ENCODE peak calls at places on chromosomes 2 and 18, in five cellular contexts. One of them, this sample, is unnamed.

GRCh38 chr2:168740360-168740759 is 62.1 kb upstream of the NOSTRIN start:
- DNase-seq in fibroblast of mammary gland: no peak
- DNase-seq in mucosa of descending colon: no peak
- DNase-seq in fibroblast of pulmonary artery: no peak
- DNase-seq in A549: no peak
- DNase-seq in this sample: no peak

GRCh38 chr18:70044626-70045025 is 97.0 kb upstream of the CD226 start:
- DNase-seq in A549: peak
- DNase-seq in mucosa of descending colon: no peak
- DNase-seq in fibroblast of mammary gland: peak
- DNase-seq in fibroblast of pulmonary artery: peak
- DNase-seq in this sample: no peak

GRCh38 chr2:222879602-222879933 is 18.7 kb downstream of the ACSL3 start:
- DNase-seq in fibroblast of mammary gland: no peak
- DNase-seq in fibroblast of pulmonary artery: no peak
- DNase-seq in A549: no peak
- DNase-seq in mucosa of descending colon: no peak
- DNase-seq in this sample: no peak

GRCh38 chr2:5694016-5694690 is 2.0 kb downstream of the SOX11 start:
- DNase-seq in A549: no peak
- DNase-seq in fibroblast of pulmonary artery: no peak
- DNase-seq in mucosa of descending colon: no peak
- DNase-seq in fibroblast of mammary gland: no peak
- DNase-seq in this sample: no peak

GRCh38 chr2:100235581-100235980 is 86.7 kb downstream of the LONRF2 start:
- DNase-seq in fibroblast of pulmonary artery: no peak
- DNase-seq in mucosa of descending colon: no peak
- DNase-seq in A549: no peak
- DNase-seq in fibroblast of mammary gland: no peak
- DNase-seq in this sample: no peak

GRCh38 chr18:9333441-9334350 is 877 bp upstream of the TWSG1 start:
- DNase-seq in A549: no peak
- DNase-seq in mucosa of descending colon: peak
- DNase-seq in fibroblast of pulmonary artery: no peak
- DNase-seq in fibroblast of mammary gland: no peak
- DNase-seq in this sample: peak

GRCh38 chr2:23492337-23492675 is 107.3 kb downstream of the KLHL29 start:
- DNase-seq in fibroblast of mammary gland: no peak
- DNase-seq in fibroblast of pulmonary artery: no peak
- DNase-seq in A549: no peak
- DNase-seq in mucosa of descending colon: no peak
- DNase-seq in this sample: no peak

GRCh38 chr2:194723446-194723845 is 933.6 kb upstream of the SLC39A10 start:
- DNase-seq in A549: no peak
- DNase-seq in mucosa of descending colon: no peak
- DNase-seq in fibroblast of pulmonary artery: no peak
- DNase-seq in fibroblast of mammary gland: no peak
- DNase-seq in this sample: no peak

GRCh38 chr18:80145191-80145799 is 36.2 kb downstream of the ADNP2 start:
- DNase-seq in mucosa of descending colon: peak
- DNase-seq in fibroblast of mammary gland: peak
- DNase-seq in A549: no peak
- DNase-seq in fibroblast of pulmonary artery: peak
- DNase-seq in this sample: no peak

GRCh38 chr2:1818404-1818803 is 74.1 kb upstream of the PXDN start:
- DNase-seq in fibroblast of mammary gland: no peak
- DNase-seq in mucosa of descending colon: no peak
- DNase-seq in A549: peak
- DNase-seq in fibroblast of pulmonary artery: no peak
- DNase-seq in this sample: no peak

GRCh38 chr2:30306522-30306921 is 75.2 kb downstream of the LBH start:
- DNase-seq in A549: no peak
- DNase-seq in fibroblast of mammary gland: peak
- DNase-seq in fibroblast of pulmonary artery: no peak
- DNase-seq in mucosa of descending colon: no peak
- DNase-seq in this sample: no peak

GRCh38 chr2:109209412-109209811 is 80.4 kb downstream of the SH3RF3 start:
- DNase-seq in fibroblast of mammary gland: peak
- DNase-seq in fibroblast of pulmonary artery: peak
- DNase-seq in A549: peak
- DNase-seq in mucosa of descending colon: no peak
- DNase-seq in this sample: no peak

GRCh38 chr2:50547521-50547920 is 484.4 kb downstream of the NRXN1 start:
- DNase-seq in A549: no peak
- DNase-seq in fibroblast of pulmonary artery: no peak
- DNase-seq in mucosa of descending colon: no peak
- DNase-seq in fibroblast of mammary gland: no peak
- DNase-seq in this sample: no peak

GRCh38 chr2:234251326-234252271 is 201.1 kb downstream of the SPP2 start:
- DNase-seq in mucosa of descending colon: peak
- DNase-seq in A549: peak
- DNase-seq in fibroblast of mammary gland: peak
- DNase-seq in fibroblast of pulmonary artery: peak
- DNase-seq in this sample: no peak

GRCh38 chr2:103152556-103152955 is 390.7 kb downstream of the TMEM182 start:
- DNase-seq in fibroblast of mammary gland: no peak
- DNase-seq in fibroblast of pulmonary artery: no peak
- DNase-seq in A549: no peak
- DNase-seq in mucosa of descending colon: no peak
- DNase-seq in this sample: no peak

GRCh38 chr2:215847718-215848117 is 165.6 kb downstream of the MREG start:
- DNase-seq in A549: no peak
- DNase-seq in mucosa of descending colon: no peak
- DNase-seq in fibroblast of pulmonary artery: peak
- DNase-seq in fibroblast of mammary gland: peak
- DNase-seq in this sample: no peak

GRCh38 chr18:61612517-61612916 is 279.3 kb downstream of the CDH20 start:
- DNase-seq in fibroblast of pulmonary artery: no peak
- DNase-seq in fibroblast of mammary gland: peak
- DNase-seq in mucosa of descending colon: no peak
- DNase-seq in A549: no peak
- DNase-seq in this sample: no peak

GRCh38 chr2:97714950-97715652 is 1.7 kb downstream of the ZAP70 start:
- DNase-seq in mucosa of descending colon: no peak
- DNase-seq in fibroblast of mammary gland: no peak
- DNase-seq in A549: no peak
- DNase-seq in fibroblast of pulmonary artery: no peak
- DNase-seq in this sample: no peak

GRCh38 chr2:207252416-207252815 is 86.7 kb upstream of the KLF7 start:
- DNase-seq in A549: no peak
- DNase-seq in fibroblast of mammary gland: no peak
- DNase-seq in fibroblast of pulmonary artery: no peak
- DNase-seq in mucosa of descending colon: no peak
- DNase-seq in this sample: no peak

GRCh38 chr18:58819051-58819450 is 45.6 kb upstream of the ZNF532 start:
- DNase-seq in mucosa of descending colon: no peak
- DNase-seq in fibroblast of mammary gland: no peak
- DNase-seq in fibroblast of pulmonary artery: no peak
- DNase-seq in A549: no peak
- DNase-seq in this sample: no peak

GRCh38 chr2:200705305-200705985 is 106.3 kb upstream of the BZW1 start:
- DNase-seq in mucosa of descending colon: no peak
- DNase-seq in A549: peak
- DNase-seq in fibroblast of pulmonary artery: peak
- DNase-seq in fibroblast of mammary gland: peak
- DNase-seq in this sample: no peak

GRCh38 chr2:14577843-14578242 is 54.7 kb upstream of the LRATD1 start:
- DNase-seq in A549: no peak
- DNase-seq in mucosa of descending colon: no peak
- DNase-seq in fibroblast of pulmonary artery: no peak
- DNase-seq in fibroblast of mammary gland: no peak
- DNase-seq in this sample: no peak

GRCh38 chr2:26457241-26457666 is 20.7 kb downstream of the OTOF start:
- DNase-seq in A549: no peak
- DNase-seq in fibroblast of mammary gland: no peak
- DNase-seq in mucosa of descending colon: no peak
- DNase-seq in fibroblast of pulmonary artery: no peak
- DNase-seq in this sample: no peak

GRCh38 chr2:111157071-111157661 is 36.5 kb downstream of the BCL2L11 start:
- DNase-seq in fibroblast of mammary gland: no peak
- DNase-seq in mucosa of descending colon: no peak
- DNase-seq in fibroblast of pulmonary artery: no peak
- DNase-seq in A549: no peak
- DNase-seq in this sample: no peak

GRCh38 chr2:133837441-133838090 is 269.3 kb upstream of the NCKAP5 start:
- DNase-seq in mucosa of descending colon: no peak
- DNase-seq in A549: no peak
- DNase-seq in fibroblast of mammary gland: peak
- DNase-seq in fibroblast of pulmonary artery: peak
- DNase-seq in this sample: no peak

GRCh38 chr2:161237397-161238263 is 70.6 kb upstream of the PSMD14 start:
- DNase-seq in fibroblast of mammary gland: peak
- DNase-seq in A549: no peak
- DNase-seq in mucosa of descending colon: peak
- DNase-seq in fibroblast of pulmonary artery: peak
- DNase-seq in this sample: peak

GRCh38 chr18:75139226-75139911 is 69.6 kb downstream of the PTGR3 start:
- DNase-seq in fibroblast of mammary gland: no peak
- DNase-seq in A549: no peak
- DNase-seq in fibroblast of pulmonary artery: no peak
- DNase-seq in mucosa of descending colon: no peak
- DNase-seq in this sample: no peak

GRCh38 chr2:18378020-18378653 is 182.3 kb downstream of the RDH14 start:
- DNase-seq in A549: peak
- DNase-seq in fibroblast of mammary gland: peak
- DNase-seq in fibroblast of pulmonary artery: peak
- DNase-seq in mucosa of descending colon: peak
- DNase-seq in this sample: no peak

GRCh38 chr2:177572236-177572671 is 179.7 kb downstream of the AGPS start:
- DNase-seq in mucosa of descending colon: no peak
- DNase-seq in fibroblast of mammary gland: peak
- DNase-seq in A549: no peak
- DNase-seq in fibroblast of pulmonary artery: no peak
- DNase-seq in this sample: no peak

DNA sequence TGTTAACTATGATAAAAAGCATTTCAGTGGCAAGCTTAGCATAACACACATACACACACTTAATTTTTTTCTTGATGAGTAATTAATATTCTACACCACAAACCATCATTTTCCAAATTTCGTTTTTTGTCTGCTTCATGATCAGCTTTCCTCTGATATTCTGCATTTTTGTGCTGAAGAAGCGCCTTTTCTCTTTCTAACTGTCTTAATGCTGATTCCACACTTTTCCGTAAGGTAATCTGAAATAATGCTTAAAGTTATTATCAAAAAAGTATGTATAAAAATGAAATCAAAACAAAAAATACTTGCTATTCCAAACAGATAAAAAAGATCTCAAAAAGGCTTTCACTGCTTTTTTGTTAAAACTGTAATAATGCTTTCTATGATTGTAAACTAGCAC is 60.1 kb downstream of the SLC66A3 start:
- DNase-seq in fibroblast of mammary gland: no peak
- DNase-seq in A549: no peak
- DNase-seq in mucosa of descending colon: no peak
- DNase-seq in fibroblast of pulmonary artery: no peak
- DNase-seq in this sample: no peak
- H3K4me3 ChIP-seq in fibroblast of mammary gland: no peak
- H3K4me3 ChIP-seq in A549: no peak
- H3K4me3 ChIP-seq in mucosa of descending colon: no peak
- H3K4me3 ChIP-seq in fibroblast of pulmonary artery: no peak
- H3K4me3 ChIP-seq in this sample: no peak

GRCh38 chr2:46323671-46324207 is 26.5 kb downstream of the EPAS1 start:
- DNase-seq in mucosa of descending colon: no peak
- DNase-seq in fibroblast of pulmonary artery: no peak
- DNase-seq in fibroblast of mammary gland: no peak
- DNase-seq in A549: no peak
- DNase-seq in this sample: no peak

GRCh38 chr2:46318579-46319460 is 21.6 kb downstream of the EPAS1 start:
- DNase-seq in fibroblast of pulmonary artery: no peak
- DNase-seq in A549: no peak
- DNase-seq in mucosa of descending colon: no peak
- DNase-seq in fibroblast of mammary gland: no peak
- DNase-seq in this sample: no peak

GRCh38 chr2:46320141-46320567 is 22.9 kb downstream of the EPAS1 start:
- DNase-seq in fibroblast of pulmonary artery: no peak
- DNase-seq in mucosa of descending colon: no peak
- DNase-seq in fibroblast of mammary gland: no peak
- DNase-seq in A549: no peak
- DNase-seq in this sample: no peak

GRCh38 chr2:46317092-46317486 is 19.9 kb downstream of the EPAS1 start:
- DNase-seq in mucosa of descending colon: no peak
- DNase-seq in A549: no peak
- DNase-seq in fibroblast of mammary gland: no peak
- DNase-seq in fibroblast of pulmonary artery: no peak
- DNase-seq in this sample: no peak

GRCh38 chr2:46319711-46320110 is 22.5 kb downstream of the EPAS1 start:
- DNase-seq in A549: no peak
- DNase-seq in mucosa of descending colon: no peak
- DNase-seq in fibroblast of pulmonary artery: no peak
- DNase-seq in fibroblast of mammary gland: no peak
- DNase-seq in this sample: no peak
- H3K4me3 ChIP-seq in A549: no peak
- H3K4me3 ChIP-seq in mucosa of descending colon: no peak
- H3K4me3 ChIP-seq in fibroblast of pulmonary artery: no peak
- H3K4me3 ChIP-seq in fibroblast of mammary gland: no peak
- H3K4me3 ChIP-seq in this sample: no peak

GRCh38 chr18:12253517-12254136 is 534 bp upstream of the CIDEA start:
- DNase-seq in fibroblast of pulmonary artery: no peak
- DNase-seq in A549: no peak
- DNase-seq in mucosa of descending colon: no peak
- DNase-seq in fibroblast of mammary gland: no peak
- DNase-seq in this sample: peak

GRCh38 chr18:12253027-12253426 is 1.1 kb upstream of the CIDEA start:
- DNase-seq in fibroblast of mammary gland: no peak
- DNase-seq in mucosa of descending colon: no peak
- DNase-seq in A549: no peak
- DNase-seq in fibroblast of pulmonary artery: no peak
- DNase-seq in this sample: no peak

GRCh38 chr18:12255626-12256026 is 1.5 kb downstream of the CIDEA start:
- DNase-seq in mucosa of descending colon: no peak
- DNase-seq in A549: no peak
- DNase-seq in fibroblast of mammary gland: peak
- DNase-seq in fibroblast of pulmonary artery: peak
- DNase-seq in this sample: no peak

GRCh38 chr18:12254137-12254819 is at the start of gene CIDEA:
- DNase-seq in fibroblast of mammary gland: no peak
- DNase-seq in fibroblast of pulmonary artery: peak
- DNase-seq in mucosa of descending colon: no peak
- DNase-seq in A549: no peak
- DNase-seq in this sample: peak

GRCh38 chr18:12254820-12255511 is 805 bp downstream of the CIDEA start:
- DNase-seq in fibroblast of mammary gland: no peak
- DNase-seq in mucosa of descending colon: no peak
- DNase-seq in A549: no peak
- DNase-seq in fibroblast of pulmonary artery: no peak
- DNase-seq in this sample: no peak
- H3K4me3 ChIP-seq in fibroblast of mammary gland: no peak
- H3K4me3 ChIP-seq in mucosa of descending colon: no peak
- H3K4me3 ChIP-seq in A549: no peak
- H3K4me3 ChIP-seq in fibroblast of pulmonary artery: no peak
- H3K4me3 ChIP-seq in this sample: no peak

DNA sequence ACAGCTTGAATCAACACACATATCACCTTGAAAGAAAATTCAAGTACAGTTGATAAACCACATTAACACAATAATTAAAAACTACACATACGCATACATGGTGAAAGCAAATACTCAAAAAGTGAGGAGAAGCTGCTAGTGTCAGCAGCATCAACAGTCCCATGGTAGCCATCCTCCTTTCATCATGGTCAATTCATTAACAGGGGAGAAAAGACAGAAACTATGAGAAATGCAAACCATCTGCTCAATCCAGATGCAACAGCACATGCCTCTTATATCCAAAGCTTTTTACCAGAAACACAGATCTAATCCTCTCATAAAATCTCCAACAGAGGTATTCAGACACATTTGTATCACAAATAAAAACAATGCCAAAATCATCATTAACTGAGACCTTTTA is 81.9 kb upstream of the CHRNA1 start:
- DNase-seq in A549: no peak
- DNase-seq in fibroblast of pulmonary artery: no peak
- DNase-seq in fibroblast of mammary gland: peak
- DNase-seq in mucosa of descending colon: no peak
- DNase-seq in this sample: no peak
- H3K4me3 ChIP-seq in A549: no peak
- H3K4me3 ChIP-seq in fibroblast of pulmonary artery: peak
- H3K4me3 ChIP-seq in fibroblast of mammary gland: peak
- H3K4me3 ChIP-seq in mucosa of descending colon: no peak
- H3K4me3 ChIP-seq in this sample: no peak

This sample was measured in right cardiac atrium.